ENCODE peak calls at places on chromosomes 16 and 17, in ten cellular contexts. One of them, this sample, is unnamed.

GRCh38 chr17:7213895-7214299 is 5.7 kb downstream of the DLG4 start:
- DNase-seq in stomach: peak
- DNase-seq in sigmoid colon: peak
- DNase-seq in GM12892: no peak
- DNase-seq in right lobe of liver: peak
- DNase-seq in ovary: no peak
- DNase-seq in IMR-90: peak
- DNase-seq in thyroid gland: peak
- DNase-seq in uterus: no peak
- DNase-seq in tibial nerve: no peak
- DNase-seq in this sample: peak

GRCh38 chr16:69918241-69918640 is 32.9 kb upstream of the CLEC18A start:
- DNase-seq in stomach: no peak
- DNase-seq in sigmoid colon: no peak
- DNase-seq in GM12892: no peak
- DNase-seq in right lobe of liver: no peak
- DNase-seq in ovary: no peak
- DNase-seq in IMR-90: peak
- DNase-seq in thyroid gland: no peak
- DNase-seq in uterus: no peak
- DNase-seq in tibial nerve: no peak
- DNase-seq in this sample: no peak

GRCh38 chr17:9279911-9280310 is 258.6 kb downstream of the NTN1 start:
- DNase-seq in stomach: no peak
- DNase-seq in sigmoid colon: no peak
- DNase-seq in GM12892: no peak
- DNase-seq in right lobe of liver: no peak
- DNase-seq in ovary: no peak
- DNase-seq in IMR-90: no peak
- DNase-seq in thyroid gland: peak
- DNase-seq in uterus: no peak
- DNase-seq in tibial nerve: no peak
- DNase-seq in this sample: no peak

GRCh38 chr17:56822725-56823124 is 11.0 kb downstream of the C17orf67 start:
- DNase-seq in stomach: no peak
- DNase-seq in sigmoid colon: no peak
- DNase-seq in GM12892: no peak
- DNase-seq in right lobe of liver: peak
- DNase-seq in ovary: no peak
- DNase-seq in IMR-90: no peak
- DNase-seq in thyroid gland: peak
- DNase-seq in uterus: no peak
- DNase-seq in tibial nerve: no peak
- DNase-seq in this sample: no peak

GRCh38 chr16:85270365-85270764 is 158.1 kb upstream of the CIBAR2 start:
- DNase-seq in stomach: no peak
- DNase-seq in sigmoid colon: no peak
- DNase-seq in GM12892: no peak
- DNase-seq in right lobe of liver: no peak
- DNase-seq in ovary: no peak
- DNase-seq in IMR-90: no peak
- DNase-seq in thyroid gland: no peak
- DNase-seq in uterus: no peak
- DNase-seq in tibial nerve: no peak
- DNase-seq in this sample: no peak

GRCh38 chr16:86239381-86239780 is 270.9 kb upstream of the FOXF1 start:
- DNase-seq in stomach: no peak
- DNase-seq in sigmoid colon: peak
- DNase-seq in GM12892: no peak
- DNase-seq in right lobe of liver: no peak
- DNase-seq in ovary: no peak
- DNase-seq in IMR-90: no peak
- DNase-seq in thyroid gland: no peak
- DNase-seq in uterus: no peak
- DNase-seq in tibial nerve: no peak
- DNase-seq in this sample: no peak

GRCh38 chr17:32590974-32591373 is 104.2 kb downstream of the CDK5R1 start:
- DNase-seq in stomach: no peak
- DNase-seq in sigmoid colon: no peak
- DNase-seq in GM12892: no peak
- DNase-seq in right lobe of liver: no peak
- DNase-seq in ovary: no peak
- DNase-seq in IMR-90: no peak
- DNase-seq in thyroid gland: no peak
- DNase-seq in uterus: no peak
- DNase-seq in tibial nerve: no peak
- DNase-seq in this sample: no peak

GRCh38 chr17:76957600-76958464 is 89.6 kb downstream of the MGAT5B start:
- DNase-seq in stomach: no peak
- DNase-seq in sigmoid colon: no peak
- DNase-seq in GM12892: no peak
- DNase-seq in right lobe of liver: no peak
- DNase-seq in ovary: no peak
- DNase-seq in IMR-90: peak
- DNase-seq in thyroid gland: no peak
- DNase-seq in uterus: no peak
- DNase-seq in tibial nerve: no peak
- DNase-seq in this sample: no peak

GRCh38 chr17:40319651-40320550 is 10.9 kb downstream of the RARA start:
- DNase-seq in stomach: peak
- DNase-seq in sigmoid colon: no peak
- DNase-seq in GM12892: no peak
- DNase-seq in right lobe of liver: peak
- DNase-seq in ovary: no peak
- DNase-seq in IMR-90: no peak
- DNase-seq in thyroid gland: peak
- DNase-seq in uterus: peak
- DNase-seq in tibial nerve: peak
- DNase-seq in this sample: no peak

GRCh38 chr17:40322417-40323315 is 13.7 kb downstream of the RARA start:
- DNase-seq in stomach: peak
- DNase-seq in sigmoid colon: peak
- DNase-seq in GM12892: peak
- DNase-seq in right lobe of liver: peak
- DNase-seq in ovary: peak
- DNase-seq in IMR-90: peak
- DNase-seq in thyroid gland: peak
- DNase-seq in uterus: peak
- DNase-seq in tibial nerve: no peak
- DNase-seq in this sample: peak

GRCh38 chr17:40321502-40322416 is 12.8 kb downstream of the RARA start:
- DNase-seq in stomach: peak
- DNase-seq in sigmoid colon: peak
- DNase-seq in GM12892: no peak
- DNase-seq in right lobe of liver: peak
- DNase-seq in ovary: peak
- DNase-seq in IMR-90: no peak
- DNase-seq in thyroid gland: peak
- DNase-seq in uterus: peak
- DNase-seq in tibial nerve: peak
- DNase-seq in this sample: no peak

GRCh38 chr17:40318835-40319332 is 9.9 kb downstream of the RARA start:
- DNase-seq in stomach: no peak
- DNase-seq in sigmoid colon: peak
- DNase-seq in GM12892: no peak
- DNase-seq in right lobe of liver: peak
- DNase-seq in ovary: no peak
- DNase-seq in IMR-90: no peak
- DNase-seq in thyroid gland: no peak
- DNase-seq in uterus: peak
- DNase-seq in tibial nerve: no peak
- DNase-seq in this sample: no peak

DNA sequence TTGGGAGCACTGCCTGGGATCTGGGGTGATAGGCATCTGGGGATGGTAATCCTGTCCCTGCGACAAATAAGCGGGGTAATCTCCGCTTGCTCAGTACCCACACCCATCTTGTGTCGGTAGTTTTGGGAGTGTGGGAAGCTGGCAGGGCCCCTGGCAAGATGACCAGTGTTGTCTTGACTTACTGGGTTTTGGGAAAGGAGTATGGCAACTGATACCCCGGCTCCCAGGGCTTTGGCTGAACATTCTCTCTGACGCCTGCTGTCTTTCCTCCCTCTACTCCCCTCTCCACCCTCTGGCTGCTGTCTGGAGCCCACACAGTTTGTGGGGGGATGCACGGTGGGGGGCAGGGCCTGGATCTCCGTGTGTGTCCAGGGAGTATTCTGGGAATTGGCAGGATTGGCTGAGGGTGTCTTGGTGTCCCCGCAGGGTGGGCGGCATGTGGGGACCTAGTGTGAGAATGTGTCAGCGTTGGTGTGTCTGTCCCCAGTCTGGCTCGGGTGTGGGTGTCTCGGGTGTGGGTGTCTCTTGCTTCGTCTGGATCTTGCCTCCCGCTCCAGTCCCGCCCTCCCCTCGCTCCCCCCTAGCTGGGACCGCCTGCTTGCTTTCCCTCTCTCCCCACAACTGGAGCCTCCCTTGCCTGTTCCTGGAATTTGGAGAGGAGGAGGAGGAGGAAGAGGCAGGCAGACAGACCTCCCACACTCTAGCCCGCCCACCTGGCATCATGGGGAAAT is 12.0 kb downstream of the RARA start:
- DNase-seq in stomach: no peak
- DNase-seq in sigmoid colon: peak
- DNase-seq in GM12892: no peak
- DNase-seq in right lobe of liver: no peak
- DNase-seq in ovary: peak
- DNase-seq in IMR-90: no peak
- DNase-seq in thyroid gland: peak
- DNase-seq in uterus: peak
- DNase-seq in tibial nerve: peak
- DNase-seq in this sample: peak
- TF ChIP-seq POLR2A in stomach: no peak
- TF ChIP-seq POLR2A in sigmoid colon: no peak
- TF ChIP-seq POLR2A in GM12892: no peak
- TF ChIP-seq POLR2A in right lobe of liver: no peak
- TF ChIP-seq POLR2A in ovary: peak
- TF ChIP-seq POLR2A in IMR-90: no peak
- TF ChIP-seq POLR2A in thyroid gland: no peak
- TF ChIP-seq POLR2A in uterus: peak
- TF ChIP-seq POLR2A in tibial nerve: peak
- TF ChIP-seq POLR2A in this sample: peak

GRCh38 chr17:42537826-42538451 is 1.9 kb downstream of the NAGLU start:
- DNase-seq in stomach: no peak
- DNase-seq in sigmoid colon: no peak
- DNase-seq in GM12892: no peak
- DNase-seq in right lobe of liver: no peak
- DNase-seq in ovary: no peak
- DNase-seq in IMR-90: no peak
- DNase-seq in thyroid gland: no peak
- DNase-seq in uterus: no peak
- DNase-seq in tibial nerve: no peak
- DNase-seq in this sample: no peak

GRCh38 chr17:42543190-42544079 is 7.4 kb downstream of the NAGLU start:
- DNase-seq in stomach: no peak
- DNase-seq in sigmoid colon: no peak
- DNase-seq in GM12892: no peak
- DNase-seq in right lobe of liver: peak
- DNase-seq in ovary: no peak
- DNase-seq in IMR-90: no peak
- DNase-seq in thyroid gland: no peak
- DNase-seq in uterus: no peak
- DNase-seq in tibial nerve: no peak
- DNase-seq in this sample: no peak

GRCh38 chr17:42544874-42545283 is 7.8 kb upstream of the HSD17B1 start:
- DNase-seq in stomach: no peak
- DNase-seq in sigmoid colon: no peak
- DNase-seq in GM12892: no peak
- DNase-seq in right lobe of liver: peak
- DNase-seq in ovary: no peak
- DNase-seq in IMR-90: no peak
- DNase-seq in thyroid gland: no peak
- DNase-seq in uterus: no peak
- DNase-seq in tibial nerve: no peak
- DNase-seq in this sample: no peak

GRCh38 chr17:42538482-42538881 is 2.4 kb downstream of the NAGLU start:
- DNase-seq in stomach: no peak
- DNase-seq in sigmoid colon: no peak
- DNase-seq in GM12892: no peak
- DNase-seq in right lobe of liver: no peak
- DNase-seq in ovary: no peak
- DNase-seq in IMR-90: no peak
- DNase-seq in thyroid gland: no peak
- DNase-seq in uterus: no peak
- DNase-seq in tibial nerve: no peak
- DNase-seq in this sample: no peak

GRCh38 chr17:42541041-42541833 is 5.2 kb downstream of the NAGLU start:
- DNase-seq in stomach: peak
- DNase-seq in sigmoid colon: no peak
- DNase-seq in GM12892: no peak
- DNase-seq in right lobe of liver: peak
- DNase-seq in ovary: no peak
- DNase-seq in IMR-90: no peak
- DNase-seq in thyroid gland: no peak
- DNase-seq in uterus: no peak
- DNase-seq in tibial nerve: no peak
- DNase-seq in this sample: no peak
- TF ChIP-seq POLR2A in stomach: no peak
- TF ChIP-seq POLR2A in sigmoid colon: no peak
- TF ChIP-seq POLR2A in GM12892: no peak
- TF ChIP-seq POLR2A in right lobe of liver: peak
- TF ChIP-seq POLR2A in ovary: no peak
- TF ChIP-seq POLR2A in IMR-90: no peak
- TF ChIP-seq POLR2A in thyroid gland: no peak
- TF ChIP-seq POLR2A in uterus: no peak
- TF ChIP-seq POLR2A in tibial nerve: no peak
- TF ChIP-seq POLR2A in this sample: peak

GRCh38 chr17:78736526-78737079 is 45.5 kb downstream of the CYTH1 start:
- DNase-seq in stomach: peak
- DNase-seq in sigmoid colon: peak
- DNase-seq in GM12892: no peak
- DNase-seq in right lobe of liver: peak
- DNase-seq in ovary: no peak
- DNase-seq in IMR-90: no peak
- DNase-seq in thyroid gland: peak
- DNase-seq in uterus: peak
- DNase-seq in tibial nerve: peak
- DNase-seq in this sample: peak

GRCh38 chr17:78738245-78738644 is 43.8 kb downstream of the CYTH1 start:
- DNase-seq in stomach: no peak
- DNase-seq in sigmoid colon: no peak
- DNase-seq in GM12892: no peak
- DNase-seq in right lobe of liver: no peak
- DNase-seq in ovary: no peak
- DNase-seq in IMR-90: no peak
- DNase-seq in thyroid gland: no peak
- DNase-seq in uterus: no peak
- DNase-seq in tibial nerve: no peak
- DNase-seq in this sample: no peak

GRCh38 chr17:78734841-78735641 is 47.0 kb downstream of the CYTH1 start:
- DNase-seq in stomach: no peak
- DNase-seq in sigmoid colon: no peak
- DNase-seq in GM12892: no peak
- DNase-seq in right lobe of liver: no peak
- DNase-seq in ovary: no peak
- DNase-seq in IMR-90: no peak
- DNase-seq in thyroid gland: no peak
- DNase-seq in uterus: no peak
- DNase-seq in tibial nerve: no peak
- DNase-seq in this sample: no peak

GRCh38 chr17:78737332-78737731 is 44.7 kb downstream of the CYTH1 start:
- DNase-seq in stomach: no peak
- DNase-seq in sigmoid colon: no peak
- DNase-seq in GM12892: no peak
- DNase-seq in right lobe of liver: no peak
- DNase-seq in ovary: no peak
- DNase-seq in IMR-90: peak
- DNase-seq in thyroid gland: no peak
- DNase-seq in uterus: no peak
- DNase-seq in tibial nerve: no peak
- DNase-seq in this sample: peak

DNA sequence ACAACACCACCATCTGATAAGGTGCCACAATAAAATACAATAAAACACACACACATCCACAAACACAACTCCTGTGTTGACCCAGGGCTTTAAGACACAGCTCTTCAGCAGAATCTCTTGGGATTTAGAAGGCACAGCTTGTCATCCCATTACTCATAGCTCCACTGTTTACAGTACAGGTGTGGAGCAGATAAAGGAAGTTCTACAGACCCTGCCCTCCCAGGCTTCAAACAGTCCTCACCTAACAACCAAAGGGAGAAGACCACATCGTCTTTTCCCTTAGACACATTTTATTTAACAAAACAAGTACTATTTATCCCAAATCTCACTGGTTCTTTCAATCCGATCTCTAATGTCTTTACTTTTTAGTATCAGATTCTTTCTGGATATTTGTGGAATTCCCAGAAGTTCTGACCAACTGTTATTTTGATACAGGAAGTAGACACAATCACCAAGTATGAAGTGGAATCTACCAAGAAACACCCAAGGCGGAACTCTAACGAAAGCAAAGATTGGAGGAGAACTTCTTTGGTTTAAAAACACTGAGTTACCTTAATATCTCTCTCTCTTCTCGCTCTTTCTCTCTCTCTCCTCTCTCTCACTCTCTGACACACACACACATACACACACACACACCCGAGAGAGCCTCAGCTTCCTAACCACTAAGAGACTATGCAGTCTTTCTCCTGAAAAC is 46.1 kb downstream of the CYTH1 start:
- DNase-seq in stomach: no peak
- DNase-seq in sigmoid colon: no peak
- DNase-seq in GM12892: no peak
- DNase-seq in right lobe of liver: no peak
- DNase-seq in ovary: no peak
- DNase-seq in IMR-90: no peak
- DNase-seq in thyroid gland: no peak
- DNase-seq in uterus: no peak
- DNase-seq in tibial nerve: no peak
- DNase-seq in this sample: peak
- TF ChIP-seq POLR2A in stomach: no peak
- TF ChIP-seq POLR2A in sigmoid colon: peak
- TF ChIP-seq POLR2A in GM12892: no peak
- TF ChIP-seq POLR2A in right lobe of liver: no peak
- TF ChIP-seq POLR2A in ovary: no peak
- TF ChIP-seq POLR2A in IMR-90: no peak
- TF ChIP-seq POLR2A in thyroid gland: no peak
- TF ChIP-seq POLR2A in uterus: no peak
- TF ChIP-seq POLR2A in tibial nerve: no peak
- TF ChIP-seq POLR2A in this sample: no peak

GRCh38 chr16:8736123-8736680 is 61.2 kb downstream of the TMEM186 start:
- DNase-seq in stomach: no peak
- DNase-seq in sigmoid colon: peak
- DNase-seq in GM12892: no peak
- DNase-seq in right lobe of liver: no peak
- DNase-seq in ovary: no peak
- DNase-seq in IMR-90: no peak
- DNase-seq in thyroid gland: no peak
- DNase-seq in uterus: no peak
- DNase-seq in tibial nerve: no peak
- DNase-seq in this sample: no peak

GRCh38 chr16:8741636-8742427 is 55.6 kb downstream of the TMEM186 start:
- DNase-seq in stomach: no peak
- DNase-seq in sigmoid colon: peak
- DNase-seq in GM12892: no peak
- DNase-seq in right lobe of liver: no peak
- DNase-seq in ovary: no peak
- DNase-seq in IMR-90: no peak
- DNase-seq in thyroid gland: no peak
- DNase-seq in uterus: no peak
- DNase-seq in tibial nerve: no peak
- DNase-seq in this sample: no peak

GRCh38 chr16:8739989-8740704 is 57.3 kb downstream of the TMEM186 start:
- DNase-seq in stomach: no peak
- DNase-seq in sigmoid colon: peak
- DNase-seq in GM12892: no peak
- DNase-seq in right lobe of liver: no peak
- DNase-seq in ovary: no peak
- DNase-seq in IMR-90: no peak
- DNase-seq in thyroid gland: no peak
- DNase-seq in uterus: no peak
- DNase-seq in tibial nerve: no peak
- DNase-seq in this sample: no peak

GRCh38 chr16:8740775-8741355 is 56.6 kb downstream of the TMEM186 start:
- DNase-seq in stomach: peak
- DNase-seq in sigmoid colon: peak
- DNase-seq in GM12892: no peak
- DNase-seq in right lobe of liver: peak
- DNase-seq in ovary: no peak
- DNase-seq in IMR-90: no peak
- DNase-seq in thyroid gland: no peak
- DNase-seq in uterus: no peak
- DNase-seq in tibial nerve: no peak
- DNase-seq in this sample: no peak

DNA sequence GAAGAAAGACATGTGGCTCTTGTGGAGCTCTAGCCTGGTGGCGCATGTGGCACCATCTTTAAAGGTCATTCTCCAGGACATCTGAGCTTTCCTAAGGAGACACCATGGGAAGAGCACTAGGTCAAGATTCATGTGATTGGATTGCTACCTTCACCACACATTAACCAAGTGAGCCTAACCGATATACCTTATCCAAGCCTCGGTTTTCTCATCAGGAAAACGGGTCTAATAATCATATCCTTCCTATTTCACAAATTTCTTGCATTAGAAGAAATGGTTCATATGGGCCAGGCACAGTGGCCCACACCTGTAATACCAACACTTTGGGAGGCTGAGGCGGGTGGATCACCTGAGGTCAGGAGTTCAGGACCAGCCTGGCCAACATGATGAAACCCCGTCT is 58.3 kb downstream of the TMEM186 start:
- DNase-seq in stomach: no peak
- DNase-seq in sigmoid colon: no peak
- DNase-seq in GM12892: no peak
- DNase-seq in right lobe of liver: no peak
- DNase-seq in ovary: no peak
- DNase-seq in IMR-90: no peak
- DNase-seq in thyroid gland: no peak
- DNase-seq in uterus: no peak
- DNase-seq in tibial nerve: no peak
- DNase-seq in this sample: no peak
- TF ChIP-seq POLR2A in stomach: no peak
- TF ChIP-seq POLR2A in sigmoid colon: no peak
- TF ChIP-seq POLR2A in GM12892: no peak
- TF ChIP-seq POLR2A in right lobe of liver: no peak
- TF ChIP-seq POLR2A in ovary: no peak
- TF ChIP-seq POLR2A in IMR-90: no peak
- TF ChIP-seq POLR2A in thyroid gland: no peak
- TF ChIP-seq POLR2A in uterus: no peak
- TF ChIP-seq POLR2A in tibial nerve: no peak
- TF ChIP-seq POLR2A in this sample: no peak